ENCODE peak calls at places on chromosomes 11 and 22, in five cellular contexts. R is body of pancreas, G is adrenal gland, S is A549, E is IMR-90. I is an unnamed sample.

GRCh38 chr11:120122921-120123683 is 14.8 kb downstream of the TRIM29 start:
- DNase-seq in G (no peak), S (no peak), E (no peak), R (no peak), I (no peak)

GRCh38 chr11:132024587-132025295 is 654.3 kb downstream of the NTM start:
- DNase-seq in R (no peak), S (no peak), E (peak; percentile 89), G (no peak), I (peak; percentile 46)

GRCh38 chr11:76248210-76248609 is 41.9 kb upstream of the WNT11 start:
- DNase-seq in S (peak; percentile 56), R (peak; percentile 40), E (no peak), G (peak; percentile 38), I (no peak)

GRCh38 chr11:87722756-87723599 is 452.3 kb downstream of the RAB38 start:
- DNase-seq in R (peak; percentile 38), S (peak; percentile 23), E (peak; percentile 2), G (peak; percentile 43), I (peak; percentile 2)

GRCh38 chr11:45252134-45252856 is 33.8 kb downstream of the SYT13 start:
- DNase-seq in E (peak; percentile 7), S (peak; percentile 69), G (peak; percentile 82), R (peak; percentile 79), I (peak; percentile 71)

GRCh38 chr11:44575288-44575672 is 9.8 kb downstream of the CD82 start:
- DNase-seq in R (no peak), G (no peak), S (no peak), E (peak; percentile 90), I (peak; percentile 60)

GRCh38 chr11:16194566-16194965 is 161.8 kb downstream of the SOX6 start:
- DNase-seq in R (peak; percentile 6), G (no peak), S (no peak), E (peak; percentile 11), I (no peak)

GRCh38 chr22:27672721-27673387 is 128.7 kb downstream of the MN1 start:
- DNase-seq in S (no peak), R (no peak), E (no peak), G (no peak), I (no peak)

GRCh38 chr22:20431520-20432237 is 5.9 kb downstream of the SCARF2 start:
- DNase-seq in S (no peak), G (no peak), R (no peak), E (no peak), I (no peak)

GRCh38 chr11:78350101-78350645 is 67.4 kb downstream of the GAB2 start:
- DNase-seq in G (no peak), E (peak; percentile 55), S (no peak), R (no peak), I (no peak)

GRCh38 chr11:82004537-82005213 is 729.0 kb downstream of the FAM181B start:
- DNase-seq in S (no peak), E (no peak), R (no peak), G (no peak), I (no peak)

GRCh38 chr11:1771273-1771672 is 7.5 kb upstream of the CTSD start:
- DNase-seq in S (no peak), R (no peak), G (no peak), E (no peak), I (no peak)

GRCh38 chr11:22521226-22521625 is 104.4 kb downstream of the FANCF start:
- DNase-seq in S (peak; percentile 26), G (no peak), R (no peak), E (peak; percentile 48), I (no peak)

GRCh38 chr11:68271023-68271780 is 571 bp downstream of the C11orf24 start:
- DNase-seq in G (peak; percentile 75), R (peak; percentile 73), S (peak; percentile 80), E (peak; percentile 83), I (peak; percentile 72)

GRCh38 chr11:20387262-20388095 is at the start of gene PRMT3:
- DNase-seq in G (peak; percentile 96), R (peak; percentile 97), S (peak; percentile 96), E (peak; percentile 94), I (peak; percentile 79)

GRCh38 chr11:65780770-65781151 is at the start of gene AP5B1:
- DNase-seq in R (peak; percentile 84), G (peak; percentile 55), S (peak; percentile 61), E (peak; percentile 41), I (peak; percentile 86)
- TF ChIP-seq POLR2A in R (peak; percentile 46), G (peak; percentile 55), S (peak; percentile 66), E (peak; percentile 62), I (peak; percentile 71)

GRCh38 chr11:96204721-96205459 is 138.1 kb downstream of the MAML2 start:
- DNase-seq in R (no peak), S (no peak), G (no peak), E (no peak), I (no peak)
- TF ChIP-seq POLR2A in R (no peak), S (no peak), G (no peak), E (no peak), I (no peak)

GRCh38 chr11:7512525-7513209 is 1.1 kb upstream of the PPFIBP2 start:
- DNase-seq in S (no peak), G (peak; percentile 72), E (no peak), R (peak; percentile 76), I (no peak)
- TF ChIP-seq POLR2A in S (no peak), G (peak; percentile 19), E (no peak), R (no peak), I (no peak)

GRCh38 chr11:66360406-66361073 is 11.0 kb downstream of the SLC29A2 start:
- DNase-seq in R (no peak), E (no peak), G (no peak), S (no peak), I (no peak)
- TF ChIP-seq POLR2A in R (no peak), E (no peak), G (no peak), S (no peak), I (no peak)

DNA sequence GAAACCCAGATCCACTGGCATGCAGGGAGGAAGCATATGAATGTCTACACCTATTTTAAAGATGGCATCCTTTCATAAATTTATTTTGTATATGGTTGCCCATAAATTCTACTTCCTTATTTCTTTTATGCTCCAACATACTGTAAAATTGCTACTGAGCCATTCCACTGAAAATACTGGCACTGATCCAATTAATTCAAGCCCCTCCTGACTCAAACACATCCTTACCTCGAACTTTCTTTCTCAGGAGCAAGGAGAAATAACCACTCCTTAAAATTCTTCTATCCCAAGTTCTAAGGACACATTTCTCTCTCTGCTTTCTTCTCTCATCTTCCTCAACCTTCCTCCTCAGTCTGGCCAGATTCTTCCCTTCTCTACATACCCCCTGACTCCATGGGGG is 5.5 kb upstream of the NXF1 start:
- DNase-seq in G (no peak), E (no peak), S (no peak), R (no peak), I (no peak)
- TF ChIP-seq POLR2A in G (no peak), E (no peak), S (no peak), R (no peak), I (no peak)